ENCODE peak calls at places on chromosomes 2 and 18, in ten cellular contexts. S is endodermal cell; B is foreskin keratinocyte; L is GM23338; H is CD8-positive, alpha-beta T cell; P is dorsolateral prefrontal cortex; O is esophagus squamous epithelium; Q is A549; Z is astrocyte of the spinal cord; U is Calu3. V is an unnamed sample.

GRCh38 chr2:44793322-44793870 is 148.1 kb upstream of the SIX3 start:
- DNase-seq in S (peak), B (no peak), L (peak), H (no peak), P (no peak), O (no peak), Q (peak), Z (peak), U (peak), V (no peak)

GRCh38 chr2:172288603-172289002 is 138.8 kb upstream of the ITGA6 start:
- DNase-seq in S (peak), B (peak), L (no peak), H (peak), P (no peak), O (no peak), Q (no peak), Z (no peak), U (peak), V (no peak)

GRCh38 chr2:66440011-66440542 is 5.2 kb downstream of the MEIS1 start:
- DNase-seq in S (peak), B (no peak), L (peak), H (no peak), P (no peak), O (no peak), Q (no peak), Z (peak), U (no peak), V (no peak)

GRCh38 chr2:240320561-240321091 is 114.8 kb upstream of the GPC1 start:
- DNase-seq in S (no peak), B (no peak), L (no peak), H (no peak), P (no peak), O (no peak), Q (no peak), Z (no peak), U (no peak), V (no peak)

GRCh38 chr18:22169011-22169888 is at the start of gene GATA6:
- DNase-seq in S (peak), B (peak), L (peak), H (peak), P (no peak), O (no peak), Q (peak), Z (peak), U (peak), V (peak)

GRCh38 chr2:168075446-168075845 is 171.9 kb downstream of the STK39 start:
- DNase-seq in S (no peak), B (no peak), L (no peak), H (no peak), P (no peak), O (no peak), Q (no peak), Z (no peak), U (no peak), V (peak)

GRCh38 chr2:197293252-197294007 is 17.1 kb downstream of the ANKRD44 start:
- DNase-seq in S (no peak), B (no peak), L (no peak), H (peak), P (no peak), O (no peak), Q (no peak), Z (no peak), U (no peak), V (no peak)

GRCh38 chr2:64283641-64284371 is 139.6 kb upstream of the PELI1 start:
- DNase-seq in S (no peak), B (no peak), L (no peak), H (no peak), P (no peak), O (no peak), Q (no peak), Z (no peak), U (no peak), V (no peak)

GRCh38 chr2:144333144-144333555 is 186.8 kb downstream of the ZEB2 start:
- DNase-seq in S (no peak), B (no peak), L (peak), H (no peak), P (no peak), O (no peak), Q (no peak), Z (no peak), U (no peak), V (no peak)

GRCh38 chr2:28062867-28063266 is 172.3 kb downstream of the BABAM2 start:
- DNase-seq in S (no peak), B (no peak), L (no peak), H (no peak), P (no peak), O (no peak), Q (no peak), Z (no peak), U (no peak), V (no peak)

GRCh38 chr2:108449410-108450200 is 599 bp downstream of the GCC2 start:
- DNase-seq in S (no peak), B (peak), L (peak), H (peak), P (no peak), O (no peak), Q (peak), Z (peak), U (peak), V (peak)

GRCh38 chr2:69494126-69494525 is 56.9 kb upstream of the NFU1 start:
- DNase-seq in S (no peak), B (no peak), L (no peak), H (no peak), P (no peak), O (no peak), Q (no peak), Z (no peak), U (no peak), V (no peak)

GRCh38 chr2:177068967-177069366 is 143.6 kb upstream of the HNRNPA3 start:
- DNase-seq in S (no peak), B (no peak), L (no peak), H (no peak), P (no peak), O (no peak), Q (no peak), Z (no peak), U (no peak), V (no peak)

GRCh38 chr2:49928541-49928940 is 774.2 kb upstream of the FSHR start:
- DNase-seq in S (no peak), B (no peak), L (no peak), H (no peak), P (no peak), O (no peak), Q (no peak), Z (no peak), U (no peak), V (no peak)

GRCh38 chr2:20855456-20855855 is 32.6 kb upstream of the LDAH start:
- DNase-seq in S (no peak), B (no peak), L (no peak), H (no peak), P (no peak), O (no peak), Q (no peak), Z (no peak), U (no peak), V (no peak)

GRCh38 chr2:28452534-28453081 is 43.3 kb upstream of the PLB1 start:
- DNase-seq in S (peak), B (no peak), L (peak), H (peak), P (peak), O (no peak), Q (peak), Z (peak), U (peak), V (no peak)

GRCh38 chr2:223047260-223047761 is 4.7 kb upstream of the KCNE4 start:
- DNase-seq in S (no peak), B (no peak), L (no peak), H (no peak), P (no peak), O (no peak), Q (peak), Z (peak), U (no peak), V (no peak)

GRCh38 chr18:49934457-49934856 is 121.1 kb upstream of the ACAA2 start:
- DNase-seq in S (no peak), B (no peak), L (no peak), H (no peak), P (no peak), O (no peak), Q (no peak), Z (peak), U (no peak), V (no peak)

GRCh38 chr2:116585654-116586053 is 1228.8 kb upstream of the DDX18 start:
- DNase-seq in S (no peak), B (no peak), L (no peak), H (no peak), P (no peak), O (no peak), Q (no peak), Z (no peak), U (no peak), V (no peak)

GRCh38 chr18:10682368-10682714 is 156.5 kb downstream of the NAPG start:
- DNase-seq in S (no peak), B (no peak), L (peak), H (no peak), P (no peak), O (no peak), Q (peak), Z (no peak), U (no peak), V (no peak)

GRCh38 chr2:230067990-230068657 is 600 bp downstream of the SLC16A14 start:
- DNase-seq in S (peak), B (no peak), L (peak), H (peak), P (peak), O (no peak), Q (peak), Z (peak), U (peak), V (no peak)

GRCh38 chr2:171341394-171341793 is 92.4 kb downstream of the METTL8 start:
- DNase-seq in S (no peak), B (no peak), L (no peak), H (no peak), P (no peak), O (no peak), Q (no peak), Z (no peak), U (no peak), V (no peak)

GRCh38 chr18:57434177-57434535 is 1.0 kb upstream of the ONECUT2 start:
- DNase-seq in S (peak), B (no peak), L (peak), H (no peak), P (no peak), O (no peak), Q (peak), Z (no peak), U (peak), V (no peak)

GRCh38 chr18:57435851-57436192 is 648 bp downstream of the ONECUT2 start:
- DNase-seq in S (no peak), B (no peak), L (peak), H (no peak), P (no peak), O (no peak), Q (no peak), Z (no peak), U (no peak), V (no peak)

GRCh38 chr18:57436193-57436964 is 1.2 kb downstream of the ONECUT2 start:
- DNase-seq in S (peak), B (no peak), L (peak), H (no peak), P (no peak), O (no peak), Q (no peak), Z (no peak), U (peak), V (no peak)

GRCh38 chr18:57433492-57434176 is 1.5 kb upstream of the ONECUT2 start:
- DNase-seq in S (no peak), B (no peak), L (peak), H (no peak), P (no peak), O (no peak), Q (peak), Z (no peak), U (peak), V (no peak)

DNA sequence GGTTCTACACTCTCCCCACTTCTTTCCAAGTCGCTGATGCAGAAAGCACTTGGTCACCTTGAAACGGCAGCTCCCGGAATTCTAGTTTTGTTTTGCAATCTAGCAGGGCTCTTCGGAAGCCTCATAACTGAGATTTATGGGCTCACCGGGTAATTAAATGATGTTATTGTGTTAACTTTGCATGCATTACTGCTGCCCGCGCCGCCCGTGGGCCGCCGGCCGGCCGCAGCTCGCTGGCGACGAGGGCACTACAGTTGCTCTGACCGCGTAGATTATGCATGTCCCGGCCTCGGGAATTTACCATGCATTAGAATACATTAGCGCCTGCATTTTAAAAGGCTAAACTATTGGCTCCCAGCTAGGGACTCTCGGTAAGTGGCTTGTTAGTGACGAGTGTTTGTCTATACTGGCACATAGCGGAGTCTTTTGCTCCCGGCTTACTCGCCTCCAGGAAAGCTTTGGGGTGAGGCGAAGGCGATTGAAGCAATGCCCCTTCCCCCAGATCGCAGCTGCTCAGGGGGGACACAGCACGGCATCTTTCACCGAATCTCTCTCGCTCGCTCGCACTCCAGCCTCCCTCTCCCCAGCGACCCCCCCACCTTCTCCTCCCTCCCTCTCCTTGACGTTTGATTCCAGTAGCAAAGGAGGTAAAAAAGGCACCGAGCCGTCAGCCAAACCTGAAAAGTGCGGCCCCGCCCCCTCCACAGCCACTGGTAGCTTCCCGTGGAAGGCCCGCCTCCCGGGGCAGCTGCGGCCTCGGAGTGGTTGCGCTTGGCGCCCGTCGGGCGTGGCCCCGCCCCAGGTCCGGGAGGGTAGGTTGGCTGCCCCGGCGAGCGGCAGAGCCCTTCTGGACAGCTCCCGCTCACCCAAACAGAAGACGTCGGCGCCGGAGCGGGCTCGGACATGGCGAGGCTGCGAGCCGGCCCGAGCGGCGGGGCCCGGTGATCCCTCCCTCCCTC is at the start of gene ONECUT2:
- DNase-seq in S (peak), B (peak), L (peak), H (peak), P (peak), O (peak), Q (peak), Z (peak), U (peak), V (peak)
- TF ChIP-seq CTCF in S (no peak), B (no peak), L (no peak), H (no peak), P (no peak), O (no peak), Q (no peak), Z (no peak), U (no peak), V (no peak)

DNA sequence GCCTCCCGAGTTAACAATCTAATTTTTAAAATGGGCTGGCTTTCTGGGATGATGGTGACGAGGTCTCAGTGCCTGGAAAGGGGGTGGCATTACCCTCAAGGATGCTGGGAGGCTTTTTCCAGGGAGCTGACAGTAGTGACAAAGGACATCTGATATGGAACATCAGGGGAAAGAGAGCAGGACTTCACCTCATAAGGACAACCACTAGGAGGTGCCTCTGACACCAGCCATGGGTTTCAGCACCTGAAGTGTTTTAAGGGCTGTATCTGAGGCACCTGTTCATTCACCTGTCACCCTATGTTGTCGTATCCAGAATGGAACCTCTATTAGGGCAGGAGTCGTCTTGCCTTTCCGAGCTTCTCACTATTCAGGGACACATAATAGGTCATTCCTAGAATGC is 10.8 kb downstream of the IL36B start:
- DNase-seq in S (peak), B (no peak), L (peak), H (no peak), P (no peak), O (no peak), Q (peak), Z (no peak), U (peak), V (no peak)
- TF ChIP-seq CTCF in S (peak), B (peak), L (peak), H (no peak), P (no peak), O (no peak), Q (no peak), Z (no peak), U (peak), V (no peak)

GRCh38 chr2:6967301-6967700 is 50.1 kb downstream of the RNF144A start:
- DNase-seq in S (peak), B (no peak), L (no peak), H (no peak), P (no peak), O (no peak), Q (no peak), Z (no peak), U (no peak), V (no peak)

GRCh38 chr2:6970551-6970950 is 53.3 kb downstream of the RNF144A start:
- DNase-seq in S (peak), B (no peak), L (no peak), H (no peak), P (no peak), O (no peak), Q (no peak), Z (no peak), U (no peak), V (no peak)

GRCh38 chr2:6966541-6966940 is 49.3 kb downstream of the RNF144A start:
- DNase-seq in S (no peak), B (no peak), L (no peak), H (no peak), P (no peak), O (no peak), Q (no peak), Z (no peak), U (no peak), V (no peak)

GRCh38 chr2:6970976-6971480 is 53.8 kb downstream of the RNF144A start:
- DNase-seq in S (peak), B (no peak), L (no peak), H (no peak), P (no peak), O (no peak), Q (no peak), Z (no peak), U (no peak), V (no peak)

GRCh38 chr2:6968319-6969100 is 51.3 kb downstream of the RNF144A start:
- DNase-seq in S (peak), B (no peak), L (peak), H (no peak), P (peak), O (no peak), Q (no peak), Z (peak), U (no peak), V (no peak)
- TF ChIP-seq CTCF in S (peak), B (no peak), L (peak), H (no peak), P (peak), O (no peak), Q (no peak), Z (peak), U (no peak), V (peak)

GRCh38 chr2:215912299-215912842 is 101.0 kb downstream of the MREG start:
- DNase-seq in S (no peak), B (no peak), L (no peak), H (no peak), P (no peak), O (no peak), Q (no peak), Z (no peak), U (no peak), V (no peak)
- TF ChIP-seq CTCF in S (peak), B (peak), L (peak), H (no peak), P (no peak), O (no peak), Q (no peak), Z (peak), U (no peak), V (no peak)